ENCODE peak calls at places on chromosomes 3 and 15, in eight cellular contexts. J, V, E, N, K, B, C and O are unnamed samples.

GRCh38 chr3:169218314-169218983 is 445.1 kb downstream of the MECOM start:
- DNase-seq in B (no peak), C (peak; percentile 44), K (peak; percentile 54), V (no peak), E (no peak), N (peak; percentile 61), J (no peak), O (no peak)

GRCh38 chr15:84734794-84735479 is 13.5 kb upstream of the ZNF592 start:
- DNase-seq in C (no peak), V (no peak), K (peak; percentile 53), E (peak; percentile 60), N (no peak), J (peak; percentile 96), B (peak; percentile 80), O (peak; percentile 67)

GRCh38 chr3:54999159-54999558 is 71.3 kb upstream of the LRTM1 start:
- DNase-seq in K (no peak), N (no peak), C (peak; percentile 92), E (no peak), V (no peak), B (no peak), J (peak; percentile 13), O (no peak)

GRCh38 chr3:123159926-123160635 is 41.7 kb upstream of the SEC22A start:
- DNase-seq in B (no peak), E (no peak), C (peak; percentile 13), J (no peak), N (no peak), K (no peak), V (no peak), O (no peak)

GRCh38 chr3:71887256-71887655 is 102.3 kb upstream of the PROK2 start:
- DNase-seq in K (no peak), V (no peak), C (no peak), E (no peak), J (no peak), N (no peak), B (no peak), O (no peak)

GRCh38 chr3:184539801-184540440 is 21.7 kb upstream of the EPHB3 start:
- DNase-seq in B (no peak), V (no peak), J (no peak), K (peak; percentile 17), N (no peak), E (no peak), C (no peak), O (no peak)

GRCh38 chr3:177210744-177211502 is 13.6 kb upstream of the TBL1XR1 start:
- DNase-seq in C (no peak), V (no peak), B (no peak), E (no peak), J (no peak), K (no peak), N (no peak), O (no peak)

GRCh38 chr3:101876142-101876541 is 26.8 kb downstream of the NFKBIZ start:
- DNase-seq in K (no peak), E (no peak), N (no peak), V (no peak), B (no peak), C (no peak), J (no peak), O (no peak)

GRCh38 chr15:38670142-38671002 is 105.8 kb upstream of the RASGRP1 start:
- DNase-seq in B (peak; percentile 87), N (no peak), J (no peak), V (no peak), E (peak; percentile 91), K (no peak), C (no peak), O (peak; percentile 72)

GRCh38 chr15:97517726-97518125 is 442.8 kb upstream of the ARRDC4 start:
- DNase-seq in C (no peak), B (no peak), K (no peak), E (no peak), J (peak; percentile 71), N (no peak), V (no peak), O (no peak)

GRCh38 chr3:52181543-52181942 is 16.4 kb upstream of the ALAS1 start:
- DNase-seq in N (no peak), J (no peak), E (no peak), V (no peak), B (no peak), C (no peak), K (no peak), O (no peak)

GRCh38 chr3:48268381-48268935 is 27.6 kb downstream of the ZNF589 start:
- DNase-seq in K (no peak), E (peak; percentile 64), J (no peak), C (no peak), V (no peak), N (no peak), B (no peak), O (peak; percentile 65)

GRCh38 chr15:39397883-39398282 is 183.0 kb upstream of the THBS1 start:
- DNase-seq in K (no peak), C (no peak), J (peak; percentile 31), V (no peak), B (no peak), E (no peak), N (no peak), O (no peak)

GRCh38 chr15:78050851-78051250 is 26.7 kb downstream of the TBC1D2B start:
- DNase-seq in B (no peak), V (no peak), K (no peak), J (no peak), N (no peak), C (no peak), E (no peak), O (peak; percentile 38)

GRCh38 chr3:167520656-167521360 is 47.0 kb upstream of the SERPINI2 start:
- DNase-seq in J (peak; percentile 91), V (no peak), B (no peak), C (no peak), E (no peak), K (no peak), N (peak; percentile 3), O (no peak)